ENCODE peak calls at places on chromosomes 6 and 20, in six cellular contexts. X is posterior cingulate gyrus, Y is EH, Q is transverse colon, H is HS-5, M is GM12865. B is an unnamed sample.

GRCh38 chr6:47156196-47156595 is 114.1 kb upstream of the ADGRF1 start:
- DNase-seq in X (no peak), Y (no peak), Q (no peak), H (no peak), M (no peak), B (no peak)

GRCh38 chr6:89146748-89147715 is 1.2 kb downstream of the PM20D2 start:
- DNase-seq in X (no peak), Y (peak), Q (no peak), H (peak), M (peak), B (no peak)

GRCh38 chr6:73375216-73375615 is 5.5 kb upstream of the OOEP start:
- DNase-seq in X (no peak), Y (no peak), Q (no peak), H (no peak), M (no peak), B (no peak)

GRCh38 chr6:84549912-84550311 is 214.5 kb downstream of the TBX18 start:
- DNase-seq in X (no peak), Y (no peak), Q (no peak), H (no peak), M (no peak), B (no peak)

GRCh38 chr20:51985013-51985415 is 182.7 kb upstream of the SALL4 start:
- DNase-seq in X (no peak), Y (peak), Q (no peak), H (peak), M (no peak), B (no peak)

GRCh38 chr6:139625998-139626975 is 251.8 kb upstream of the CITED2 start:
- DNase-seq in X (no peak), Y (no peak), Q (no peak), H (no peak), M (no peak), B (no peak)

GRCh38 chr20:31570735-31571617 is 34.1 kb upstream of the ID1 start:
- DNase-seq in X (peak), Y (peak), Q (peak), H (no peak), M (no peak), B (no peak)

GRCh38 chr6:14074723-14075503 is 42.7 kb upstream of the CD83 start:
- DNase-seq in X (no peak), Y (peak), Q (no peak), H (no peak), M (peak), B (no peak)

GRCh38 chr6:161401910-161402309 is 128.0 kb upstream of the AGPAT4 start:
- DNase-seq in X (no peak), Y (no peak), Q (no peak), H (no peak), M (no peak), B (no peak)

GRCh38 chr6:142960098-142960497 is 15.1 kb upstream of the HIVEP2 start:
- DNase-seq in X (no peak), Y (peak), Q (no peak), H (peak), M (no peak), B (no peak)

GRCh38 chr6:148441454-148441911 is 98.8 kb downstream of the SASH1 start:
- DNase-seq in X (no peak), Y (peak), Q (no peak), H (peak), M (no peak), B (no peak)

GRCh38 chr6:149851461-149851860 is 12.7 kb downstream of the LRP11 start:
- DNase-seq in X (no peak), Y (peak), Q (no peak), H (no peak), M (no peak), B (no peak)

GRCh38 chr20:36093804-36094145 is 60.8 kb upstream of the EPB41L1 start:
- DNase-seq in X (no peak), Y (no peak), Q (no peak), H (no peak), M (no peak), B (no peak)

GRCh38 chr6:34132486-34133185 is 13.3 kb downstream of the GRM4 start:
- DNase-seq in X (no peak), Y (peak), Q (no peak), H (no peak), M (peak), B (no peak)

GRCh38 chr6:83313880-83314279 is 117.0 kb downstream of the ME1 start:
- DNase-seq in X (no peak), Y (peak), Q (no peak), H (no peak), M (no peak), B (no peak)

GRCh38 chr20:1275919-1276318 is 9.8 kb downstream of the SNPH start:
- DNase-seq in X (no peak), Y (no peak), Q (no peak), H (no peak), M (no peak), B (no peak)

B was measured in GM12878.